ENCODE peak calls at places on chromosome 16, in six cellular contexts. One of them, this sample, is unnamed.

GRCh38 chr16:72404299-72404698 is 232.3 kb upstream of the PMFBP1 start:
- DNase-seq in mucosa of descending colon: no peak
- DNase-seq in ovary: no peak
- DNase-seq in A549: no peak
- DNase-seq in IMR-90: peak; percentile 26
- DNase-seq in A673: no peak
- DNase-seq in this sample: no peak

GRCh38 chr16:4358831-4359561 is 7.9 kb upstream of the PAM16 start:
- DNase-seq in mucosa of descending colon: peak; percentile 71
- DNase-seq in ovary: peak; percentile 65
- DNase-seq in A549: peak; percentile 69
- DNase-seq in IMR-90: no peak
- DNase-seq in A673: peak; percentile 61
- DNase-seq in this sample: peak; percentile 68

GRCh38 chr16:72923757-72924156 is 124.2 kb downstream of the ZFHX3 start:
- DNase-seq in mucosa of descending colon: no peak
- DNase-seq in ovary: no peak
- DNase-seq in A549: no peak
- DNase-seq in IMR-90: no peak
- DNase-seq in A673: no peak
- DNase-seq in this sample: no peak

GRCh38 chr16:13864689-13865088 is 55.3 kb upstream of the ERCC4 start:
- DNase-seq in mucosa of descending colon: no peak
- DNase-seq in ovary: no peak
- DNase-seq in A549: no peak
- DNase-seq in IMR-90: no peak
- DNase-seq in A673: no peak
- DNase-seq in this sample: no peak

GRCh38 chr16:50702725-50703124 is 9.3 kb downstream of the NOD2 start:
- DNase-seq in mucosa of descending colon: no peak
- DNase-seq in ovary: no peak
- DNase-seq in A549: no peak
- DNase-seq in IMR-90: no peak
- DNase-seq in A673: no peak
- DNase-seq in this sample: no peak

GRCh38 chr16:5422643-5423496 is 325.3 kb upstream of the EEF2KMT start:
- DNase-seq in mucosa of descending colon: no peak
- DNase-seq in ovary: no peak
- DNase-seq in A549: no peak
- DNase-seq in IMR-90: no peak
- DNase-seq in A673: no peak
- DNase-seq in this sample: no peak

GRCh38 chr16:75483222-75483621 is 12.0 kb downstream of the CHST6 start:
- DNase-seq in mucosa of descending colon: no peak
- DNase-seq in ovary: no peak
- DNase-seq in A549: no peak
- DNase-seq in IMR-90: peak; percentile 43
- DNase-seq in A673: no peak
- DNase-seq in this sample: no peak

GRCh38 chr16:73233423-73233762 is 185.5 kb upstream of the ZFHX3 start:
- DNase-seq in mucosa of descending colon: no peak
- DNase-seq in ovary: no peak
- DNase-seq in A549: no peak
- DNase-seq in IMR-90: no peak
- DNase-seq in A673: no peak
- DNase-seq in this sample: no peak

GRCh38 chr16:50282010-50282538 is 15.7 kb downstream of the ADCY7 start:
- DNase-seq in mucosa of descending colon: peak; percentile 90
- DNase-seq in ovary: no peak
- DNase-seq in A549: no peak
- DNase-seq in IMR-90: no peak
- DNase-seq in A673: no peak
- DNase-seq in this sample: peak; percentile 74

GRCh38 chr16:71811261-71811803 is 2.7 kb upstream of the AP1G1 start:
- DNase-seq in mucosa of descending colon: no peak
- DNase-seq in ovary: no peak
- DNase-seq in A549: no peak
- DNase-seq in IMR-90: peak; percentile 60
- DNase-seq in A673: no peak
- DNase-seq in this sample: no peak

GRCh38 chr16:81583893-81584705 is 139.5 kb downstream of the CMIP start:
- DNase-seq in mucosa of descending colon: no peak
- DNase-seq in ovary: no peak
- DNase-seq in A549: peak; percentile 79
- DNase-seq in IMR-90: peak; percentile 82
- DNase-seq in A673: no peak
- DNase-seq in this sample: no peak

DNA sequence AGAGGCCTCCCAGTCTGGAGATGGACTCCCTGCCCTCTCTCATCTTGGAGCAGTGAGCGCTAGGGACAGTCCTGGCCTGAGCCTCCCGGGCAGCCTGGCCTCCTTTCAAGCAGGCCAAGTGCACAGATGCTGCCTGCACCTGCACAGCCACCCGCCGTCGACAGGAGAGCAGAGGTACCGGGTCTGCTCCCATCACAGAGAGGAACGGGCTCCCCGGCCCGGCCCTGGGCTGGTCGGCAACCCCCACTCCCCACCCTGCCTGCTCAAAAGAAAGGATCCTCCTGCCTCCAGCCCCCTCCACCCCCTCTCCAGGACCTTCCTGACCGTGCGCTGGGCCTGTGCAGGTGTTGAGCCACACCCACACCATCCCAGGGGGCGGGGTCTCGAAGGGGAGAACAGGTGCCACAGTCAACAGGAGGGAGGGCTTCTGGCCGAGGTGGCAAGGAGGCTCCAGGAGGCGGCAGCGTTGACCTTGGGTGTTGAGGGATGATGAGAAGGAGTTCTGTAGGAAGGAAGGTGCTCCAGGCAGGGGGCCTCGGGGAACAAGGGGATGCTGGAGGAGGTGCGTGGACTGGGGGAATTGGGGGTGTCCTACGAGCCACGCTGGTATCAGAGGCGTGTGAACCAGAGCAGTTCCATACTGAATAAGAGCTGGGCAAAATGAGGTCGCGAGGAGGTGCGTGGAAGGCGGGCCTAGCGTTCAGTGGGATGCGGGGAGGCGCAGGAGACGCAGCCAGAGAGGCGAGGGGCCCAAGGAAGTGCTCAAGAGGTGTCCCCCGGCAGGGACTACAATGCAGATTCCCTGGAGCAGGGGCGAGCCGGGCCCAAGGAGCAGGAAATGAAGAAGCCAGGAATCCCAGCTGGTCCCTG is 967 bp upstream of the CDH15 start:
- DNase-seq in mucosa of descending colon: peak; percentile 88
- DNase-seq in ovary: no peak
- DNase-seq in A549: no peak
- DNase-seq in IMR-90: no peak
- DNase-seq in A673: no peak
- DNase-seq in this sample: no peak
- TF ChIP-seq CTCF in mucosa of descending colon: no peak
- TF ChIP-seq CTCF in ovary: no peak
- TF ChIP-seq CTCF in A549: peak; percentile 17
- TF ChIP-seq CTCF in IMR-90: no peak
- TF ChIP-seq CTCF in A673: no peak
- TF ChIP-seq CTCF in this sample: no peak

GRCh38 chr16:2057438-2057837 is 9.7 kb downstream of the TSC2 start:
- DNase-seq in mucosa of descending colon: no peak
- DNase-seq in ovary: no peak
- DNase-seq in A549: no peak
- DNase-seq in IMR-90: no peak
- DNase-seq in A673: no peak
- DNase-seq in this sample: no peak

GRCh38 chr16:2056681-2057407 is 9.1 kb downstream of the TSC2 start:
- DNase-seq in mucosa of descending colon: no peak
- DNase-seq in ovary: no peak
- DNase-seq in A549: no peak
- DNase-seq in IMR-90: no peak
- DNase-seq in A673: no peak
- DNase-seq in this sample: no peak

GRCh38 chr16:2054543-2055245 is 6.9 kb downstream of the TSC2 start:
- DNase-seq in mucosa of descending colon: peak; percentile 93
- DNase-seq in ovary: no peak
- DNase-seq in A549: no peak
- DNase-seq in IMR-90: no peak
- DNase-seq in A673: no peak
- DNase-seq in this sample: no peak

GRCh38 chr16:2053897-2054296 is 6.1 kb downstream of the TSC2 start:
- DNase-seq in mucosa of descending colon: no peak
- DNase-seq in ovary: no peak
- DNase-seq in A549: no peak
- DNase-seq in IMR-90: no peak
- DNase-seq in A673: no peak
- DNase-seq in this sample: no peak

GRCh38 chr16:2056077-2056476 is 8.3 kb downstream of the TSC2 start:
- DNase-seq in mucosa of descending colon: no peak
- DNase-seq in ovary: no peak
- DNase-seq in A549: no peak
- DNase-seq in IMR-90: no peak
- DNase-seq in A673: no peak
- DNase-seq in this sample: no peak
- TF ChIP-seq CTCF in mucosa of descending colon: no peak
- TF ChIP-seq CTCF in ovary: no peak
- TF ChIP-seq CTCF in A549: no peak
- TF ChIP-seq CTCF in IMR-90: peak; percentile 38
- TF ChIP-seq CTCF in A673: no peak
- TF ChIP-seq CTCF in this sample: no peak

DNA sequence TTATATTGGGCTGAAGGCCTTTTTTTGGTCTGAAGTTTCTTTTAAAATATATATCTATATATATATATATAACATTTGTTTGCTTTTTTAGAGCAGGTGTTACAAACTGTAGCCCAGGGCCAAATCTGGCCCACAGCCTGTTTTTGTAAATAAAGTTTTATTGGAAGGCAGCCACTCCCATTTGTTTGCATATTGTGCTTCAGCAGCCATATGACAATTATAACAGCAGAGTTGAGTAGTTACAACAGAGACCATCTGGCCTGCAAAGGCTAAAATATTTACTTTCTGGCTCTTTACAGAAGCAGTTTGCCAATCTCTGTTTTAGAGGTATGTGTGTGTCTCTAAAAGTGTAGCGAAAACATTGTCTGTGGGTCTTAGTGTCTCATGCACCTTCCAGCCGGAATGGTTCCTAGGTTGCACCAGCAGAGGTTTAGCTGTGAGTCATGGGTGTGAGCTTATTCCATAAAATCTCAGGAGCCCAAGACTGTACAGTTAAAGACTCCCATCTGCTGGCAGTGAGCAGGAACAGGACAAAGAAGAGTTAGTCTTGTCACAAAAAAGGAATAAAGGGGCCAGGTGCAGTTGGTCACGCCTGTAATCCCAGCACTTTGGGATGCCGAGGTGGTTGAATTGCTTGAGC is 23.8 kb downstream of the LCMT1 start:
- DNase-seq in mucosa of descending colon: no peak
- DNase-seq in ovary: no peak
- DNase-seq in A549: peak; percentile 15
- DNase-seq in IMR-90: peak; percentile 83
- DNase-seq in A673: peak; percentile 14
- DNase-seq in this sample: no peak
- TF ChIP-seq CTCF in mucosa of descending colon: no peak
- TF ChIP-seq CTCF in ovary: no peak
- TF ChIP-seq CTCF in A549: peak; percentile 15
- TF ChIP-seq CTCF in IMR-90: peak; percentile 71
- TF ChIP-seq CTCF in A673: peak; percentile 11
- TF ChIP-seq CTCF in this sample: no peak

GRCh38 chr16:87653234-87653633 is 50.9 kb downstream of the JPH3 start:
- DNase-seq in mucosa of descending colon: no peak
- DNase-seq in ovary: no peak
- DNase-seq in A549: peak; percentile 60
- DNase-seq in IMR-90: peak; percentile 2
- DNase-seq in A673: no peak
- DNase-seq in this sample: no peak
- TF ChIP-seq CTCF in mucosa of descending colon: no peak
- TF ChIP-seq CTCF in ovary: no peak
- TF ChIP-seq CTCF in A549: peak; percentile 18
- TF ChIP-seq CTCF in IMR-90: peak; percentile 37
- TF ChIP-seq CTCF in A673: peak; percentile 51
- TF ChIP-seq CTCF in this sample: no peak

GRCh38 chr16:66419527-66419926 is 7.6 kb upstream of the BEAN1 start:
- DNase-seq in mucosa of descending colon: no peak
- DNase-seq in ovary: no peak
- DNase-seq in A549: no peak
- DNase-seq in IMR-90: no peak
- DNase-seq in A673: no peak
- DNase-seq in this sample: no peak
- TF ChIP-seq CTCF in mucosa of descending colon: no peak
- TF ChIP-seq CTCF in ovary: no peak
- TF ChIP-seq CTCF in A549: no peak
- TF ChIP-seq CTCF in IMR-90: no peak
- TF ChIP-seq CTCF in A673: no peak
- TF ChIP-seq CTCF in this sample: no peak

GRCh38 chr16:19555186-19555937 is at the start of gene VPS35L:
- DNase-seq in mucosa of descending colon: peak; percentile 98
- DNase-seq in ovary: peak; percentile 97
- DNase-seq in A549: peak; percentile 98
- DNase-seq in IMR-90: peak; percentile 99
- DNase-seq in A673: peak; percentile 97
- DNase-seq in this sample: peak; percentile 95

GRCh38 chr16:19559242-19559910 is 3.9 kb downstream of the VPS35L start:
- DNase-seq in mucosa of descending colon: no peak
- DNase-seq in ovary: no peak
- DNase-seq in A549: peak; percentile 35
- DNase-seq in IMR-90: peak; percentile 69
- DNase-seq in A673: peak; percentile 69
- DNase-seq in this sample: no peak

GRCh38 chr16:19560078-19560477 is 4.6 kb downstream of the VPS35L start:
- DNase-seq in mucosa of descending colon: no peak
- DNase-seq in ovary: no peak
- DNase-seq in A549: no peak
- DNase-seq in IMR-90: no peak
- DNase-seq in A673: no peak
- DNase-seq in this sample: no peak

DNA sequence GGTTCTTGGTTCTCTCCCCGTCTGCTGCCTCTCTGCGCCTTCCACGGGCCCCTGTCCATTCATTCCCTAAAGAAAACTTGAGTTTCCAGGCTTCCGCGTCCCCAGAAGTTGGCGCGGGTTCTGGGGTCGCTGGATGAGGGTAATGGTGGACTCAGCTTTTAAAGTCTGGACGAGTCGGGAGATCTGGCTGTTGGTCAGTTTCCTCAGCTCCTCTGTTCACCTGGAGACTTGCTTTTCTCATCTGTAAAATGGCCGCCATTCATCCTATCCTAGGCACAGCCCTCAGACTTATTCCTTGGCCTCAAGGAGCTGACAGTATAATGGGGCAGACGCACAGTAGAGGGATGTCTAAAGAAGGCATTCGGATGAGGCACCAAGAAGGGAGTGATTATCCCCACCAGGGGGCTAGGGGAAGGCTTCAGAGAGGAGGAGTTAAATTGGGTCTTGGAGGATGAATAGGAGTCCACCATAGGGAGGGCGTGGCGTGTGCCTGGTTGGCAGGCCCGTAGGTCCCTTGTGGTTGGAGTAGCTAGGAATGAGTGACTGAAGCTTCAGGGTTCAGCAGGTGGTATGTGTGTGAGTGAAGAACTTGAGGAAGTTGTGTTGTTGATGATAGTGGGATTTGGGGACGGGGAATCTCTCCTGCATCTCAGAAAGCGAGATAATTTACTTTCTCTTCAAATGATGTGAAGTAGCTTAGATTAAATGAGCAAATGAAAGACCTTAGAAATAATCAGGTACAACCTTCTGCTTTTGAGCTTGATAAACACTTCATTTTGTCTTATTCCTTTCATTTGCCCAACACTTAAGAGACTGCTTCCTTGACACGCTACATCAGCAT is 655 bp downstream of the VPS35L start:
- DNase-seq in mucosa of descending colon: no peak
- DNase-seq in ovary: no peak
- DNase-seq in A549: peak; percentile 41
- DNase-seq in IMR-90: peak; percentile 26
- DNase-seq in A673: peak; percentile 61
- DNase-seq in this sample: peak; percentile 19
- TF ChIP-seq CTCF in mucosa of descending colon: no peak
- TF ChIP-seq CTCF in ovary: no peak
- TF ChIP-seq CTCF in A549: no peak
- TF ChIP-seq CTCF in IMR-90: no peak
- TF ChIP-seq CTCF in A673: peak; percentile 12
- TF ChIP-seq CTCF in this sample: no peak